ENCODE peak calls at places on chromosomes 4 and X, in four cellular contexts. N, Z, F and E are unnamed samples.

GRCh38 chr4:2243682-2244380 is 1.9 kb upstream of the HAUS3 start:
- DNase-seq in N (no peak), Z (no peak), F (peak; percentile 50), E (no peak)

GRCh38 chr4:122616910-122617596 is 3.8 kb downstream of the IL21 start:
- DNase-seq in F (no peak), Z (no peak), N (no peak), E (no peak)

GRCh38 chr4:145882594-145882993 is 56.0 kb downstream of the ZNF827 start:
- DNase-seq in Z (no peak), N (no peak), F (no peak), E (no peak)

GRCh38 chr4:183354213-183354612 is 32.0 kb upstream of the CLDN24 start:
- DNase-seq in N (no peak), Z (no peak), F (no peak), E (no peak)

GRCh38 chr4:125003840-125004239 is 291.3 kb upstream of the ANKRD50 start:
- DNase-seq in N (no peak), Z (no peak), F (no peak), E (no peak)

GRCh38 chr4:83323136-83323535 is 11.5 kb downstream of the HPSE start:
- DNase-seq in N (no peak), F (no peak), Z (no peak), E (no peak)

GRCh38 chr4:181860157-181860556 is 383.0 kb upstream of the TENM3 start:
- DNase-seq in Z (peak; percentile 80), F (peak; percentile 29), N (no peak), E (no peak)

GRCh38 chrX:19751068-19751467 is 136.3 kb downstream of the SH3KBP1 start:
- DNase-seq in F (peak; percentile 2), N (no peak), Z (no peak), E (no peak)

GRCh38 chr4:7873881-7874280 is 65.8 kb downstream of the AFAP1 start:
- DNase-seq in N (no peak), Z (no peak), F (no peak), E (no peak)

GRCh38 chr4:65546882-65547281 is 123.4 kb downstream of the EPHA5 start:
- DNase-seq in F (no peak), Z (no peak), N (no peak), E (no peak)

GRCh38 chr4:3393171-3393570 is 48.6 kb upstream of the HGFAC start:
- DNase-seq in Z (no peak), F (no peak), N (no peak), E (no peak)

GRCh38 chrX:83469551-83469950 is 38.5 kb upstream of the POU3F4 start:
- DNase-seq in Z (no peak), N (no peak), F (no peak), E (no peak)

DNA sequence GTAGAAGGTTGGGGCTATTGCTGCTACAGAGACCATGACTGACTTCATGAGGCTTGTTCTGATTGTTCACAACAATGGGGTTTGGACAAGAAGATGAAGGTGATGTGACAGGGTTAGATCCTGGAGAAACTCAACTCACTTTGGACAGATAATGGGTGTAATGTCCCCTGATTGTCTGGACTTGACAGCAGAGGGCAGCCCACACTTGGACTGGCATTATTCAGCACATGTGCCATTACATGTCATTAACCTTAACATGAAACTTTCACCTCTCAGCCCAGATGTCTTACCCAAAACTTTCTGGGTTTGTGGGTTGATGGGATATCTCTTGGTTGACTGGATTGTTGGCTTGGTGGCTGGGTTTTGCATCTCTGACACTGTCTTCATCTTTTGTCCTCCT is 101.5 kb downstream of the MXRA5 start:
- DNase-seq in Z (no peak), F (no peak), N (no peak), E (no peak)
- TF ChIP-seq CTCF in Z (peak; percentile 33), F (no peak), N (no peak), E (no peak)

GRCh38 chr4:176660561-176660960 is 132.2 kb downstream of the VEGFC start:
- DNase-seq in F (no peak), Z (no peak), N (no peak), E (no peak)
- TF ChIP-seq CTCF in F (peak; percentile 27), Z (peak; percentile 24), N (no peak), E (no peak)

GRCh38 chrX:2609431-2610238 is 81.5 kb upstream of the CD99 start:
- DNase-seq in N (no peak), Z (no peak), F (peak; percentile 30), E (no peak)
- TF ChIP-seq CTCF in N (no peak), Z (no peak), F (no peak), E (peak; percentile 17)

GRCh38 chr4:47032405-47033106 is 1.2 kb downstream of the GABRB1 start:
- DNase-seq in N (no peak), F (peak; percentile 28), Z (no peak), E (no peak)
- TF ChIP-seq CTCF in N (peak; percentile 39), F (peak; percentile 46), Z (peak; percentile 58), E (peak; percentile 47)

DNA sequence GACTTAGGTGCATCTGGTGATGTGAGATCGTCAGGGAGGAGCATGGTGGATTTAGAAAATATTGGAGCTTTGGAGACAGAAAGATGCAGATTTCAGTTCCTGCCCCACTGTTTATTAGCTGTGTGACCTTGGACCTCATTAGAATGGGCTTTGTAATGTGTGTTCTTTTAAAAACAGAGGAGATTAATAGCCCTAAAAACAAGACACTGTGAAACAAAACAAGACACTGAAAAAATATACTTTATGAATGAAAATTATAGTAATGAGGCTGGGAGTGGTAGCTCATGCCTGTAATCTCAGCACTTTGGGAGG is 79.5 kb downstream of the EVC start:
- DNase-seq in Z (no peak), N (no peak), F (no peak), E (no peak)
- TF ChIP-seq CTCF in Z (no peak), N (no peak), F (no peak), E (no peak)

GRCh38 chr4:18052158-18052557 is 30.6 kb upstream of the LCORL start:
- DNase-seq in N (no peak), F (no peak), Z (no peak), E (no peak)

GRCh38 chr4:18050448-18050847 is 28.9 kb upstream of the LCORL start:
- DNase-seq in Z (no peak), N (no peak), F (no peak), E (no peak)

GRCh38 chr4:18049446-18049845 is 27.9 kb upstream of the LCORL start:
- DNase-seq in Z (no peak), F (no peak), N (no peak), E (no peak)

GRCh38 chr4:18051281-18051680 is 29.7 kb upstream of the LCORL start:
- DNase-seq in F (no peak), N (no peak), Z (no peak), E (no peak)
- TF ChIP-seq CTCF in F (no peak), N (no peak), Z (no peak), E (no peak)

DNA sequence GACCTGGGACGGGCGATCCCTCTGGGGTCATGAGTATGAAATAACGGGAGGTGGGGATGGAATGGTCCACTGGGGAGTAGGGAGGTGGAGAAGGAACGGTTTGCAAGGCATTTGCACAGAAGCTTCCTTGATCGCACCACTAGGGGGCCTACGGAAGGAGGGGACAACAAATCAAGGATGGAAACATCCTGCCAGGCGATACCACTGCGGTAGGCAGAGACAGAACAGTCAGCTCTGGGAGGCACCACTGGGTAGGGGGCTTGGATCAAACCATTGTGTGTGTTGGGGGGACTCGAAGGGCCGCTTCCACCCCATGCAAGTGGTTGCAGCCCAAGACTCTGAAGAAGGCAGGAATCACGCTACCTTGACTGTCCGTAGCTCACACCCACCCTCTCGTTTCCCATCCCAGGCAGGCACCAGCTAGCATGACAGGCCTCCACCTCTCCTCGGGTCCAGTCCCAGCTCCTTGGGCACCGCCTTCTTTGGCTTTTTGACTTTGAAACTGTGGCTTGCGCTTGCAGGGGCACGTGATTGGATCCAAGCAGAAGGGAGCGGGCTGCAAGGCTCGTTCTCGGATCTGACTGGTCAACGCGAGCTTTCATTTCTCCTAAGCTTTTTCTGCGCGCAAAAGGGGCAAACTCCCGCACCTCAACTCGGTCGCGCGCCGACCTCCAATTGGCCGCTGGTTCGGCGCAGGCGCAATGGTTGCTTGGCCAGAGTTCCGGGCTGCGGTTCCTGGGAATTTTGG is 28.4 kb downstream of the GAGE1 start:
- DNase-seq in N (no peak), Z (no peak), F (no peak), E (no peak)
- TF ChIP-seq CTCF in N (no peak), Z (no peak), F (no peak), E (no peak)

GRCh38 chrX:40920351-40920750 is 164.9 kb upstream of the USP9X start:
- DNase-seq in Z (no peak), N (no peak), F (no peak), E (no peak)

GRCh38 chrX:40928076-40928475 is 157.2 kb upstream of the USP9X start:
- DNase-seq in F (no peak), Z (no peak), N (no peak), E (no peak)

DNA sequence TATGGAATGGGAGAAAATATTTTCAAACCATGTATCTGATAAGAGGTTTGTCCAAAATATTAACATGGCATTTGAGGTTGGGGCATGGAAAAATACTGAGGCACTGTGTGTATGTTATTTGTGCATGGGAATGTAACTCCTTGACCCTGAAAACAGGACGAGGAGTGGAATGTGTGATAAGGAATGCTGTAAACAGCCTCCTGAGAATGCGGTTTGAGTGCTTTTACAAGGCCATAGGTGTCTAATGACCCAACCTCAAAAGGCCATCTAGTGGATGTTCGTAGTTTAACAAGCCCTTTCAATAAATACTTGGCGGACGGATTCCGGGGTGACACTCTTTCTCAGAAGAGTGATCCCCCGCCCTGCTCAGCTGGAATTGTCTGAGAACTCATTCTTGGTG is 162.9 kb upstream of the USP9X start:
- DNase-seq in Z (no peak), F (peak; percentile 91), N (no peak), E (no peak)
- TF ChIP-seq CTCF in Z (peak; percentile 45), F (peak; percentile 45), N (no peak), E (no peak)